ENCODE peak calls at places on chromosomes 2 and 18, in nine cellular contexts. V is heart left ventricle; M is WTC11; I is heart right ventricle; H is uterus; P is CD8-positive, alpha-beta T cell; C is body of pancreas; R is mammary epithelial cell; X is BJ. F is an unnamed sample.

GRCh38 chr2:11336189-11336588 is 8.2 kb downstream of the ROCK2 start:
- DNase-seq in V (no peak), M (no peak), I (no peak), H (no peak), P (no peak), C (no peak), R (no peak), X (no peak), F (no peak)

GRCh38 chr2:33133436-33133835 is 186.7 kb downstream of the LTBP1 start:
- DNase-seq in V (peak), M (no peak), I (peak), H (peak), P (no peak), C (peak), R (no peak), X (no peak), F (no peak)

GRCh38 chr2:135226961-135227360 is 174.9 kb downstream of the RAB3GAP1 start:
- DNase-seq in V (no peak), M (no peak), I (no peak), H (no peak), P (no peak), C (no peak), R (no peak), X (peak), F (no peak)

GRCh38 chr2:98637401-98638144 is 29.2 kb downstream of the UNC50 start:
- DNase-seq in V (no peak), M (no peak), I (no peak), H (no peak), P (peak), C (no peak), R (no peak), X (no peak), F (no peak)

GRCh38 chr2:167862787-167863186 is 384.6 kb downstream of the STK39 start:
- DNase-seq in V (no peak), M (no peak), I (no peak), H (no peak), P (no peak), C (no peak), R (peak), X (no peak), F (no peak)

GRCh38 chr18:35588995-35589394 is 7.5 kb downstream of the GALNT1 start:
- DNase-seq in V (no peak), M (peak), I (no peak), H (no peak), P (peak), C (no peak), R (no peak), X (no peak), F (no peak)

GRCh38 chr2:148523315-148523714 is 121.2 kb upstream of the EPC2 start:
- DNase-seq in V (no peak), M (no peak), I (no peak), H (no peak), P (no peak), C (no peak), R (no peak), X (no peak), F (no peak)

GRCh38 chr2:230153390-230153976 is 66.3 kb downstream of the SP110 start:
- DNase-seq in V (no peak), M (no peak), I (no peak), H (no peak), P (no peak), C (no peak), R (no peak), X (no peak), F (no peak)

GRCh38 chr2:147487286-147487979 is 357.4 kb upstream of the ACVR2A start:
- DNase-seq in V (no peak), M (no peak), I (no peak), H (no peak), P (no peak), C (no peak), R (no peak), X (no peak), F (no peak)

GRCh38 chr18:3269241-3269640 is 7.3 kb downstream of the MYL12B start:
- DNase-seq in V (no peak), M (no peak), I (no peak), H (no peak), P (no peak), C (no peak), R (no peak), X (no peak), F (no peak)

GRCh38 chr18:13112982-13113381 is 105.6 kb upstream of the LDLRAD4 start:
- DNase-seq in V (peak), M (peak), I (peak), H (peak), P (no peak), C (peak), R (peak), X (no peak), F (peak)

GRCh38 chr2:112149866-112150435 is 11.8 kb downstream of the FBLN7 start:
- DNase-seq in V (no peak), M (no peak), I (no peak), H (no peak), P (no peak), C (no peak), R (no peak), X (no peak), F (no peak)

GRCh38 chr18:61379827-61380226 is 46.6 kb downstream of the CDH20 start:
- DNase-seq in V (no peak), M (no peak), I (no peak), H (no peak), P (no peak), C (no peak), R (no peak), X (no peak), F (no peak)

GRCh38 chr18:44036500-44036899 is 644.2 kb upstream of the SETBP1 start:
- DNase-seq in V (peak), M (peak), I (peak), H (no peak), P (no peak), C (peak), R (no peak), X (no peak), F (no peak)

DNA sequence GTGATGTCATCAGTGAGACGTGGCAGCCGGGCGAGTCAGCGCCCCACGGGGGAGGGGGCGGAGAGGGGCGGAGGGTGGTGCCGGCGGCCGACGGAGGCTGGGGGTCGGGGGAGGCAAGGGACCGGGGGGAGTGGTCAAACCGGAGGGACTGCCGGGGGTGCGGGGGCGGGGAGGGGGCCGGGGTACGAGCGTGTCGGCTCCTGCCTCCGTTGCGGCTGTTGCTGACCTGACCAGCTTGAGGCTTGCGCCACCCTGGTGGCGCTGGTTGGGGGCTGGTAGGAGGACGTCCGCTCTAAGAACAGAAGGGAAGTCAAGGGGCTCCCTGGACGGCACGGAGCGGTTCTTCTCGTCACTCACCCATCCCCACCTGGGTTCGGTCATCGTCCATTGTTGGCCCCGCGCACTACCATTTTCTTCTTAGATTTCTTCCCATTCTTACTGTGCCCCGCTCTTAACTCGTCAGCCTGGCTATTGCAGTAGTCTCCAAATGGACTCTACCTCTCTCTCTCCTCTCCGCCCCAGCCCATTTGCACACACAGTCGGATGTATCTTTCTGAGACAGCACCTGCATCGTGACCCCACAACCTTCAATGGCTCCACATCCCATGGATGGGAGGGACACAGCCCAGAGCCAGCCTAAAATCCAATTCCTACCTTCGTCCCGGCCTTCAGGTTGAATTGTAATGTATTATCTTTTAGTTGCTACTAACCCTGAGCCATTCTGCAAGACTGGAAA is 702 bp upstream of the RAB1A start:
- DNase-seq in V (no peak), M (no peak), I (no peak), H (no peak), P (no peak), C (no peak), R (no peak), X (no peak), F (no peak)
- TF ChIP-seq CTCF in V (no peak), M (no peak), I (no peak), H (peak), P (no peak), C (no peak), R (no peak), X (no peak), F (no peak)

GRCh38 chr2:188291617-188292445 is at the start of gene GULP1:
- DNase-seq in V (peak), M (peak), I (peak), H (peak), P (no peak), C (peak), R (peak), X (no peak), F (peak)
- TF ChIP-seq CTCF in V (peak), M (no peak), I (peak), H (peak), P (no peak), C (peak), R (peak), X (peak), F (peak)

GRCh38 chr2:86675611-86676015 is 44.5 kb upstream of the RMND5A start:
- DNase-seq in V (no peak), M (no peak), I (no peak), H (peak), P (no peak), C (peak), R (peak), X (no peak), F (no peak)
- TF ChIP-seq CTCF in V (no peak), M (no peak), I (no peak), H (no peak), P (no peak), C (peak), R (peak), X (no peak), F (no peak)

GRCh38 chr2:155372969-155373368 is 674.5 kb downstream of the KCNJ3 start:
- DNase-seq in V (no peak), M (no peak), I (no peak), H (no peak), P (no peak), C (no peak), R (peak), X (no peak), F (no peak)

GRCh38 chr2:155363349-155363888 is 664.9 kb downstream of the KCNJ3 start:
- DNase-seq in V (no peak), M (no peak), I (no peak), H (no peak), P (no peak), C (no peak), R (no peak), X (no peak), F (no peak)

GRCh38 chr2:155364766-155365165 is 666.3 kb downstream of the KCNJ3 start:
- DNase-seq in V (no peak), M (no peak), I (no peak), H (no peak), P (no peak), C (no peak), R (no peak), X (no peak), F (no peak)

GRCh38 chr2:155368934-155369333 is 670.4 kb downstream of the KCNJ3 start:
- DNase-seq in V (no peak), M (no peak), I (no peak), H (no peak), P (no peak), C (no peak), R (peak), X (no peak), F (no peak)
- TF ChIP-seq CTCF in V (no peak), M (no peak), I (peak), H (no peak), P (no peak), C (no peak), R (peak), X (peak), F (peak)

DNA sequence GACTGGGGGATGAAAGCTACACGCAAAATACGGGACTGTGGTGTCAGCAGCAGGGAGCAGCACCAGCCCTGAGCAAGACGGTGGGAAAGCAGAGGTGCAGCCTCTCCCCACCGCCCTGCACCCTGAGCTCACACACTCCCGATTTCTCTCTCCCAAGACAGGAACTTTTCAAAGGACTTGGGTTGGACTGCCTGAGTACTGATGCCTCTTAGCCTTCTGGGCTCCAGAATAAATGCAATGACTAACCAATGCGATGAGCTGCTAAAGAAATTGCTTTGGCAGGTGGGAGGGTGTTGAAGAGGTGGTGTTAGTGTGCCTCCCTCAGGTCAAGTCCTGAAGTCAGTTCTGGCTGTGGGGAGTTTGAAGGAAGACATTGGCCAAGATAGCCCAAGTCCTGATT is 9.6 kb downstream of the TRIM54 start:
- DNase-seq in V (no peak), M (peak), I (no peak), H (no peak), P (no peak), C (no peak), R (peak), X (no peak), F (no peak)
- TF ChIP-seq CTCF in V (no peak), M (no peak), I (no peak), H (no peak), P (no peak), C (no peak), R (no peak), X (no peak), F (no peak)

F was measured in neural crest cell.